ENCODE peak calls at places on chromosomes 2 and 18, in four cellular contexts. E, M, H and A are unnamed samples.

GRCh38 chr2:68293024-68293423 is 26.7 kb downstream of the CNRIP1 start:
- DNase-seq in H (no peak), E (no peak), M (no peak), A (no peak)

GRCh38 chr2:229725716-229726346 is 11.5 kb upstream of the DNER start:
- DNase-seq in M (no peak), H (no peak), E (no peak), A (no peak)

GRCh38 chr2:151803811-151804210 is 24.4 kb downstream of the ARL5A start:
- DNase-seq in M (no peak), H (no peak), E (no peak), A (no peak)

GRCh38 chr2:54348672-54349071 is 92.6 kb upstream of the TSPYL6 start:
- DNase-seq in M (no peak), E (no peak), H (no peak), A (no peak)

GRCh38 chr2:152525277-152525838 is 190.4 kb downstream of the FMNL2 start:
- DNase-seq in H (no peak), E (no peak), M (no peak), A (no peak)

GRCh38 chr2:175817200-175817599 is 184.9 kb downstream of the LNPK start:
- DNase-seq in M (no peak), H (no peak), E (no peak), A (no peak)

GRCh38 chr2:144572977-144573376 is 53.1 kb upstream of the ZEB2 start:
- DNase-seq in E (no peak), H (no peak), M (no peak), A (no peak)

GRCh38 chr2:23814963-23815362 is 112.0 kb downstream of the ATAD2B start:
- DNase-seq in H (no peak), M (no peak), E (no peak), A (no peak)

GRCh38 chr2:159202568-159203071 is 83.9 kb downstream of the WDSUB1 start:
- DNase-seq in E (no peak), H (no peak), M (no peak), A (no peak)

GRCh38 chr18:51196811-51197660 is 445 bp downstream of the MEX3C start:
- DNase-seq in M (no peak), E (peak; percentile 80), H (peak; percentile 90), A (peak; percentile 25)

GRCh38 chr18:6994719-6995430 is 122.7 kb downstream of the LAMA1 start:
- DNase-seq in M (no peak), E (no peak), H (no peak), A (no peak)

GRCh38 chr2:46666044-46666662 is 186.8 kb downstream of the TMEM247 start:
- DNase-seq in H (peak; percentile 80), E (no peak), M (no peak), A (no peak)

GRCh38 chr2:157837851-157838441 is 38.2 kb downstream of the ACVR1 start:
- DNase-seq in E (no peak), H (no peak), M (no peak), A (no peak)

GRCh38 chr2:207048421-207048820 is 109.1 kb downstream of the CPO start:
- DNase-seq in M (no peak), E (no peak), H (no peak), A (no peak)

GRCh38 chr2:137937246-137937645 is 27.0 kb upstream of the HNMT start:
- DNase-seq in M (no peak), E (no peak), H (no peak), A (no peak)

GRCh38 chr2:108909275-108909823 is 79.7 kb downstream of the EDAR start:
- DNase-seq in H (no peak), M (peak; percentile 28), E (no peak), A (no peak)

GRCh38 chr2:111094686-111095085 is 26.0 kb upstream of the BCL2L11 start:
- DNase-seq in M (no peak), E (no peak), H (no peak), A (no peak)

GRCh38 chr2:130828461-130828860 is 8.3 kb upstream of the ARHGEF4 start:
- DNase-seq in E (no peak), M (no peak), H (peak; percentile 43), A (no peak)

GRCh38 chr2:49255325-49256023 is 101.2 kb upstream of the FSHR start:
- DNase-seq in M (no peak), E (no peak), H (no peak), A (no peak)

GRCh38 chr18:63439334-63439733 is 17.1 kb upstream of the VPS4B start:
- DNase-seq in E (peak; percentile 64), H (no peak), M (peak; percentile 71), A (peak; percentile 31)

GRCh38 chr18:37559194-37559593 is 6.4 kb downstream of the CELF4 start:
- DNase-seq in H (no peak), E (no peak), M (no peak), A (no peak)

GRCh38 chr2:121768143-121768755 is 12.8 kb downstream of the TSN start:
- DNase-seq in H (no peak), E (no peak), M (no peak), A (no peak)

GRCh38 chr18:75209129-75209951 is at the start of gene PTGR3:
- DNase-seq in H (peak; percentile 95), E (peak; percentile 90), M (peak; percentile 90), A (peak; percentile 74)

GRCh38 chr2:74894261-74895030 is 60.5 kb downstream of the HK2 start:
- DNase-seq in M (no peak), E (no peak), H (no peak), A (no peak)

GRCh38 chr2:190280565-190281330 is 38.9 kb downstream of the HIBCH start:
- DNase-seq in M (no peak), H (no peak), E (no peak), A (no peak)

GRCh38 chr2:237669628-237670351 is 42.4 kb downstream of the LRRFIP1 start:
- DNase-seq in H (peak; percentile 93), E (no peak), M (no peak), A (no peak)

GRCh38 chr18:55275042-55275897 is 312.7 kb downstream of the TCF4 start:
- DNase-seq in M (no peak), H (no peak), E (no peak), A (no peak)

GRCh38 chr2:23529659-23530058 is 144.7 kb downstream of the KLHL29 start:
- DNase-seq in E (no peak), M (no peak), H (no peak), A (no peak)

GRCh38 chr18:76426738-76427305 is 68.2 kb downstream of the ZNF516 start:
- DNase-seq in M (peak; percentile 57), E (no peak), H (peak; percentile 62), A (no peak)

GRCh38 chr2:231530099-231531085 is at the start of gene NMUR1:
- DNase-seq in H (peak; percentile 86), M (peak; percentile 89), E (peak; percentile 86), A (peak; percentile 69)

GRCh38 chr18:59787998-59788875 is 91.0 kb upstream of the CCBE1 start:
- DNase-seq in H (no peak), M (no peak), E (no peak), A (no peak)

GRCh38 chr2:162074937-162075688 is 1.1 kb upstream of the DPP4 start:
- DNase-seq in H (no peak), E (no peak), M (no peak), A (no peak)

GRCh38 chr2:44730583-44730982 is 210.9 kb upstream of the SIX3 start:
- DNase-seq in E (no peak), M (no peak), H (no peak), A (no peak)

GRCh38 chr2:169189123-169189522 is 119.8 kb downstream of the DHRS9 start:
- DNase-seq in H (no peak), M (no peak), E (no peak), A (no peak)

GRCh38 chr18:13629841-13630747 is 96.3 kb downstream of the FAM210A start:
- DNase-seq in M (no peak), H (no peak), E (peak; percentile 62), A (no peak)

GRCh38 chr18:59514193-59514592 is 155.1 kb upstream of the LMAN1 start:
- DNase-seq in E (no peak), H (peak; percentile 85), M (no peak), A (no peak)